ENCODE peak calls at places on chromosome 14, in five cellular contexts. One of them, this sample, is unnamed.

GRCh38 chr14:21041676-21042433 is at the start of gene RNASE7:
- DNase-seq in stimulated activated CD4-positive, alpha-beta T cell treated with anti-CD3 and anti-CD28 coated beads, TNF-alpha, amount 100 ng/mL, for 1 hour: no peak
- DNase-seq in left ventricle myocardium superior: no peak
- DNase-seq in ureter: no peak
- DNase-seq in RWPE1: peak; percentile 90
- DNase-seq in this sample: no peak

GRCh38 chr14:95156765-95157194 is 549 bp downstream of the DICER1 start:
- DNase-seq in stimulated activated CD4-positive, alpha-beta T cell treated with anti-CD3 and anti-CD28 coated beads, TNF-alpha, amount 100 ng/mL, for 1 hour: no peak
- DNase-seq in left ventricle myocardium superior: peak; percentile 71
- DNase-seq in ureter: peak; percentile 49
- DNase-seq in RWPE1: peak; percentile 31
- DNase-seq in this sample: peak; percentile 81

GRCh38 chr14:75562048-75562447 is 16.4 kb upstream of the FLVCR2 start:
- DNase-seq in stimulated activated CD4-positive, alpha-beta T cell treated with anti-CD3 and anti-CD28 coated beads, TNF-alpha, amount 100 ng/mL, for 1 hour: no peak
- DNase-seq in left ventricle myocardium superior: no peak
- DNase-seq in ureter: no peak
- DNase-seq in RWPE1: no peak
- DNase-seq in this sample: no peak

GRCh38 chr14:45377201-45377600 is 124.2 kb upstream of the MIS18BP1 start:
- DNase-seq in stimulated activated CD4-positive, alpha-beta T cell treated with anti-CD3 and anti-CD28 coated beads, TNF-alpha, amount 100 ng/mL, for 1 hour: no peak
- DNase-seq in left ventricle myocardium superior: no peak
- DNase-seq in ureter: no peak
- DNase-seq in RWPE1: no peak
- DNase-seq in this sample: no peak

GRCh38 chr14:104826858-104827172 is 25.9 kb downstream of the ZBTB42 start:
- DNase-seq in stimulated activated CD4-positive, alpha-beta T cell treated with anti-CD3 and anti-CD28 coated beads, TNF-alpha, amount 100 ng/mL, for 1 hour: no peak
- DNase-seq in left ventricle myocardium superior: no peak
- DNase-seq in ureter: no peak
- DNase-seq in RWPE1: no peak
- DNase-seq in this sample: no peak

GRCh38 chr14:100726467-100726811 is 253 bp upstream of the DLK1 start:
- DNase-seq in stimulated activated CD4-positive, alpha-beta T cell treated with anti-CD3 and anti-CD28 coated beads, TNF-alpha, amount 100 ng/mL, for 1 hour: no peak
- DNase-seq in left ventricle myocardium superior: peak; percentile 28
- DNase-seq in ureter: no peak
- DNase-seq in RWPE1: no peak
- DNase-seq in this sample: no peak

GRCh38 chr14:53714495-53715389 is 241.9 kb downstream of the BMP4 start:
- DNase-seq in stimulated activated CD4-positive, alpha-beta T cell treated with anti-CD3 and anti-CD28 coated beads, TNF-alpha, amount 100 ng/mL, for 1 hour: no peak
- DNase-seq in left ventricle myocardium superior: no peak
- DNase-seq in ureter: no peak
- DNase-seq in RWPE1: no peak
- DNase-seq in this sample: no peak

GRCh38 chr14:93964820-93965286 is 11.5 kb downstream of the ASB2 start:
- DNase-seq in stimulated activated CD4-positive, alpha-beta T cell treated with anti-CD3 and anti-CD28 coated beads, TNF-alpha, amount 100 ng/mL, for 1 hour: no peak
- DNase-seq in left ventricle myocardium superior: no peak
- DNase-seq in ureter: no peak
- DNase-seq in RWPE1: no peak
- DNase-seq in this sample: no peak

GRCh38 chr14:90388982-90389381 is 7.8 kb upstream of the CALM1 start:
- DNase-seq in stimulated activated CD4-positive, alpha-beta T cell treated with anti-CD3 and anti-CD28 coated beads, TNF-alpha, amount 100 ng/mL, for 1 hour: no peak
- DNase-seq in left ventricle myocardium superior: no peak
- DNase-seq in ureter: no peak
- DNase-seq in RWPE1: no peak
- DNase-seq in this sample: no peak

GRCh38 chr14:61555056-61555838 is 140.1 kb upstream of the HIF1A start:
- DNase-seq in stimulated activated CD4-positive, alpha-beta T cell treated with anti-CD3 and anti-CD28 coated beads, TNF-alpha, amount 100 ng/mL, for 1 hour: no peak
- DNase-seq in left ventricle myocardium superior: no peak
- DNase-seq in ureter: no peak
- DNase-seq in RWPE1: no peak
- DNase-seq in this sample: no peak

GRCh38 chr14:99479160-99479902 is 1.3 kb downstream of the SETD3 start:
- DNase-seq in stimulated activated CD4-positive, alpha-beta T cell treated with anti-CD3 and anti-CD28 coated beads, TNF-alpha, amount 100 ng/mL, for 1 hour: no peak
- DNase-seq in left ventricle myocardium superior: no peak
- DNase-seq in ureter: no peak
- DNase-seq in RWPE1: no peak
- DNase-seq in this sample: no peak

GRCh38 chr14:72560331-72560730 is 333.6 kb downstream of the DPF3 start:
- DNase-seq in stimulated activated CD4-positive, alpha-beta T cell treated with anti-CD3 and anti-CD28 coated beads, TNF-alpha, amount 100 ng/mL, for 1 hour: no peak
- DNase-seq in left ventricle myocardium superior: peak; percentile 56
- DNase-seq in ureter: no peak
- DNase-seq in RWPE1: peak; percentile 8
- DNase-seq in this sample: no peak

GRCh38 chr14:34128665-34129064 is 177.8 kb upstream of the EGLN3 start:
- DNase-seq in stimulated activated CD4-positive, alpha-beta T cell treated with anti-CD3 and anti-CD28 coated beads, TNF-alpha, amount 100 ng/mL, for 1 hour: no peak
- DNase-seq in left ventricle myocardium superior: peak; percentile 79
- DNase-seq in ureter: no peak
- DNase-seq in RWPE1: no peak
- DNase-seq in this sample: peak; percentile 62

GRCh38 chr14:34423445-34423844 is 38.6 kb downstream of the SPTSSA start:
- DNase-seq in stimulated activated CD4-positive, alpha-beta T cell treated with anti-CD3 and anti-CD28 coated beads, TNF-alpha, amount 100 ng/mL, for 1 hour: no peak
- DNase-seq in left ventricle myocardium superior: no peak
- DNase-seq in ureter: no peak
- DNase-seq in RWPE1: no peak
- DNase-seq in this sample: no peak

GRCh38 chr14:90495357-90496276 is 98.8 kb downstream of the CALM1 start:
- DNase-seq in stimulated activated CD4-positive, alpha-beta T cell treated with anti-CD3 and anti-CD28 coated beads, TNF-alpha, amount 100 ng/mL, for 1 hour: no peak
- DNase-seq in left ventricle myocardium superior: no peak
- DNase-seq in ureter: no peak
- DNase-seq in RWPE1: peak; percentile 67
- DNase-seq in this sample: no peak

GRCh38 chr14:65101631-65102440 is 481 bp downstream of the MAX start:
- DNase-seq in stimulated activated CD4-positive, alpha-beta T cell treated with anti-CD3 and anti-CD28 coated beads, TNF-alpha, amount 100 ng/mL, for 1 hour: peak; percentile 6
- DNase-seq in left ventricle myocardium superior: peak; percentile 43
- DNase-seq in ureter: peak; percentile 59
- DNase-seq in RWPE1: peak; percentile 10
- DNase-seq in this sample: peak; percentile 74

GRCh38 chr14:104600141-104600643 is 4.4 kb downstream of the TMEM179 start:
- DNase-seq in stimulated activated CD4-positive, alpha-beta T cell treated with anti-CD3 and anti-CD28 coated beads, TNF-alpha, amount 100 ng/mL, for 1 hour: no peak
- DNase-seq in left ventricle myocardium superior: no peak
- DNase-seq in ureter: no peak
- DNase-seq in RWPE1: no peak
- DNase-seq in this sample: peak; percentile 40

GRCh38 chr14:60350366-60350720 is 101.3 kb downstream of the PPM1A start:
- DNase-seq in stimulated activated CD4-positive, alpha-beta T cell treated with anti-CD3 and anti-CD28 coated beads, TNF-alpha, amount 100 ng/mL, for 1 hour: no peak
- DNase-seq in left ventricle myocardium superior: no peak
- DNase-seq in ureter: no peak
- DNase-seq in RWPE1: no peak
- DNase-seq in this sample: no peak

GRCh38 chr14:99736600-99737371 is 52.7 kb downstream of the CYP46A1 start:
- DNase-seq in stimulated activated CD4-positive, alpha-beta T cell treated with anti-CD3 and anti-CD28 coated beads, TNF-alpha, amount 100 ng/mL, for 1 hour: no peak
- DNase-seq in left ventricle myocardium superior: peak; percentile 61
- DNase-seq in ureter: no peak
- DNase-seq in RWPE1: no peak
- DNase-seq in this sample: peak; percentile 76

GRCh38 chr14:77103475-77103874 is 5.4 kb downstream of the CIPC start:
- DNase-seq in stimulated activated CD4-positive, alpha-beta T cell treated with anti-CD3 and anti-CD28 coated beads, TNF-alpha, amount 100 ng/mL, for 1 hour: no peak
- DNase-seq in left ventricle myocardium superior: no peak
- DNase-seq in ureter: no peak
- DNase-seq in RWPE1: no peak
- DNase-seq in this sample: no peak

GRCh38 chr14:93717968-93718320 is 70.3 kb downstream of the PRIMA1 start:
- DNase-seq in stimulated activated CD4-positive, alpha-beta T cell treated with anti-CD3 and anti-CD28 coated beads, TNF-alpha, amount 100 ng/mL, for 1 hour: no peak
- DNase-seq in left ventricle myocardium superior: no peak
- DNase-seq in ureter: no peak
- DNase-seq in RWPE1: no peak
- DNase-seq in this sample: no peak

GRCh38 chr14:58171090-58171489 is 19.1 kb upstream of the ARMH4 start:
- DNase-seq in stimulated activated CD4-positive, alpha-beta T cell treated with anti-CD3 and anti-CD28 coated beads, TNF-alpha, amount 100 ng/mL, for 1 hour: no peak
- DNase-seq in left ventricle myocardium superior: peak; percentile 69
- DNase-seq in ureter: peak; percentile 81
- DNase-seq in RWPE1: peak; percentile 94
- DNase-seq in this sample: peak; percentile 81

GRCh38 chr14:104405566-104406226 is 173.9 kb upstream of the C14orf180 start:
- DNase-seq in stimulated activated CD4-positive, alpha-beta T cell treated with anti-CD3 and anti-CD28 coated beads, TNF-alpha, amount 100 ng/mL, for 1 hour: no peak
- DNase-seq in left ventricle myocardium superior: no peak
- DNase-seq in ureter: no peak
- DNase-seq in RWPE1: no peak
- DNase-seq in this sample: no peak

GRCh38 chr14:102629700-102630365 is 37.4 kb downstream of the RCOR1 start:
- DNase-seq in stimulated activated CD4-positive, alpha-beta T cell treated with anti-CD3 and anti-CD28 coated beads, TNF-alpha, amount 100 ng/mL, for 1 hour: no peak
- DNase-seq in left ventricle myocardium superior: no peak
- DNase-seq in ureter: no peak
- DNase-seq in RWPE1: no peak
- DNase-seq in this sample: no peak

GRCh38 chr14:51094282-51094821 is 553 bp downstream of the TRIM9 start:
- DNase-seq in stimulated activated CD4-positive, alpha-beta T cell treated with anti-CD3 and anti-CD28 coated beads, TNF-alpha, amount 100 ng/mL, for 1 hour: no peak
- DNase-seq in left ventricle myocardium superior: peak; percentile 28
- DNase-seq in ureter: peak; percentile 42
- DNase-seq in RWPE1: no peak
- DNase-seq in this sample: peak; percentile 20

GRCh38 chr14:99015833-99016232 is 256.2 kb downstream of the BCL11B start:
- DNase-seq in stimulated activated CD4-positive, alpha-beta T cell treated with anti-CD3 and anti-CD28 coated beads, TNF-alpha, amount 100 ng/mL, for 1 hour: no peak
- DNase-seq in left ventricle myocardium superior: no peak
- DNase-seq in ureter: no peak
- DNase-seq in RWPE1: no peak
- DNase-seq in this sample: no peak

GRCh38 chr14:70188292-70188607 is 501 bp downstream of the SLC8A3 start:
- DNase-seq in stimulated activated CD4-positive, alpha-beta T cell treated with anti-CD3 and anti-CD28 coated beads, TNF-alpha, amount 100 ng/mL, for 1 hour: no peak
- DNase-seq in left ventricle myocardium superior: no peak
- DNase-seq in ureter: no peak
- DNase-seq in RWPE1: peak; percentile 36
- DNase-seq in this sample: no peak

GRCh38 chr14:72929316-72930080 is 3.2 kb downstream of the DCAF4 start:
- DNase-seq in stimulated activated CD4-positive, alpha-beta T cell treated with anti-CD3 and anti-CD28 coated beads, TNF-alpha, amount 100 ng/mL, for 1 hour: no peak
- DNase-seq in left ventricle myocardium superior: no peak
- DNase-seq in ureter: no peak
- DNase-seq in RWPE1: no peak
- DNase-seq in this sample: no peak

GRCh38 chr14:29465095-29465494 is 462.6 kb downstream of the PRKD1 start:
- DNase-seq in stimulated activated CD4-positive, alpha-beta T cell treated with anti-CD3 and anti-CD28 coated beads, TNF-alpha, amount 100 ng/mL, for 1 hour: no peak
- DNase-seq in left ventricle myocardium superior: no peak
- DNase-seq in ureter: no peak
- DNase-seq in RWPE1: no peak
- DNase-seq in this sample: no peak

GRCh38 chr14:53509227-53509822 is 356.2 kb upstream of the DDHD1 start:
- DNase-seq in stimulated activated CD4-positive, alpha-beta T cell treated with anti-CD3 and anti-CD28 coated beads, TNF-alpha, amount 100 ng/mL, for 1 hour: no peak
- DNase-seq in left ventricle myocardium superior: peak; percentile 68
- DNase-seq in ureter: peak; percentile 54
- DNase-seq in RWPE1: peak; percentile 56
- DNase-seq in this sample: peak; percentile 66

GRCh38 chr14:89588016-89588415 is 171.0 kb upstream of the FOXN3 start:
- DNase-seq in stimulated activated CD4-positive, alpha-beta T cell treated with anti-CD3 and anti-CD28 coated beads, TNF-alpha, amount 100 ng/mL, for 1 hour: no peak
- DNase-seq in left ventricle myocardium superior: no peak
- DNase-seq in ureter: no peak
- DNase-seq in RWPE1: no peak
- DNase-seq in this sample: no peak

GRCh38 chr14:96584199-96584906 is 82.2 kb downstream of the PAPOLA start:
- DNase-seq in stimulated activated CD4-positive, alpha-beta T cell treated with anti-CD3 and anti-CD28 coated beads, TNF-alpha, amount 100 ng/mL, for 1 hour: no peak
- DNase-seq in left ventricle myocardium superior: no peak
- DNase-seq in ureter: peak; percentile 48
- DNase-seq in RWPE1: peak; percentile 27
- DNase-seq in this sample: no peak

GRCh38 chr14:55581011-55581806 is 1.2 kb downstream of the KTN1 start:
- DNase-seq in stimulated activated CD4-positive, alpha-beta T cell treated with anti-CD3 and anti-CD28 coated beads, TNF-alpha, amount 100 ng/mL, for 1 hour: no peak
- DNase-seq in left ventricle myocardium superior: peak; percentile 67
- DNase-seq in ureter: peak; percentile 52
- DNase-seq in RWPE1: peak; percentile 35
- DNase-seq in this sample: peak; percentile 78

GRCh38 chr14:74611672-74612345 is at the start of gene LTBP2:
- DNase-seq in stimulated activated CD4-positive, alpha-beta T cell treated with anti-CD3 and anti-CD28 coated beads, TNF-alpha, amount 100 ng/mL, for 1 hour: no peak
- DNase-seq in left ventricle myocardium superior: peak; percentile 61
- DNase-seq in ureter: no peak
- DNase-seq in RWPE1: no peak
- DNase-seq in this sample: no peak

GRCh38 chr14:77903233-77903632 is 103.3 kb downstream of the ADCK1 start:
- DNase-seq in stimulated activated CD4-positive, alpha-beta T cell treated with anti-CD3 and anti-CD28 coated beads, TNF-alpha, amount 100 ng/mL, for 1 hour: no peak
- DNase-seq in left ventricle myocardium superior: no peak
- DNase-seq in ureter: no peak
- DNase-seq in RWPE1: no peak
- DNase-seq in this sample: no peak

GRCh38 chr14:52740751-52741150 is 10.8 kb downstream of the STYX start:
- DNase-seq in stimulated activated CD4-positive, alpha-beta T cell treated with anti-CD3 and anti-CD28 coated beads, TNF-alpha, amount 100 ng/mL, for 1 hour: no peak
- DNase-seq in left ventricle myocardium superior: no peak
- DNase-seq in ureter: no peak
- DNase-seq in RWPE1: no peak
- DNase-seq in this sample: no peak

GRCh38 chr14:55074662-55075061 is 23.2 kb downstream of the MAPK1IP1L start:
- DNase-seq in stimulated activated CD4-positive, alpha-beta T cell treated with anti-CD3 and anti-CD28 coated beads, TNF-alpha, amount 100 ng/mL, for 1 hour: no peak
- DNase-seq in left ventricle myocardium superior: no peak
- DNase-seq in ureter: no peak
- DNase-seq in RWPE1: no peak
- DNase-seq in this sample: no peak

GRCh38 chr14:22650960-22651521 is 6.9 kb upstream of the OR6J1 start:
- DNase-seq in stimulated activated CD4-positive, alpha-beta T cell treated with anti-CD3 and anti-CD28 coated beads, TNF-alpha, amount 100 ng/mL, for 1 hour: no peak
- DNase-seq in left ventricle myocardium superior: no peak
- DNase-seq in ureter: peak; percentile 3
- DNase-seq in RWPE1: no peak
- DNase-seq in this sample: no peak

This sample was measured in right cardiac atrium.